ENCODE peak calls at places on chromosomes 1 and 21, in ten cellular contexts. V is tibial artery; I is type B pancreatic cell; L is stimulated activated CD4-positive, alpha-beta T cell treated with anti-CD3 and anti-CD28 coated beads, Interleukin-1b, Interleukin-23, amount 100 ng/mL, for 24 hours; O is NCI-H345; J is T-cell; U is cardiac fibroblast; P is T-helper 1 cell; Q is ACHN; H is progenitor cell of endocrine pancreas. F is an unnamed sample.

GRCh38 chr1:48869116-48869893 is 92.6 kb upstream of the BEND5 start:
- DNase-seq in V (no peak), O (no peak), P (no peak), J (no peak), Q (no peak), U (no peak), L (no peak), H (no peak), I (no peak), F (no peak)

GRCh38 chr21:31198575-31198974 is 145.5 kb downstream of the TIAM1 start:
- DNase-seq in U (peak; percentile 77), V (no peak), H (no peak), Q (peak; percentile 63), O (peak; percentile 66), P (no peak), I (no peak), J (no peak), L (no peak), F (peak; percentile 53)

GRCh38 chr1:223223091-223223995 is 80.3 kb upstream of the TLR5 start:
- DNase-seq in P (no peak), O (no peak), H (no peak), L (no peak), V (no peak), I (peak; percentile 65), Q (no peak), U (no peak), J (no peak), F (no peak)

GRCh38 chr1:201116091-201116490 is 3.9 kb upstream of the CACNA1S start:
- DNase-seq in J (no peak), L (no peak), I (no peak), O (no peak), Q (no peak), P (no peak), U (no peak), H (no peak), V (no peak), F (no peak)

GRCh38 chr1:84619383-84620093 is 45.3 kb upstream of the CTBS start:
- DNase-seq in J (no peak), Q (peak; percentile 20), I (no peak), P (peak; percentile 5), H (no peak), V (no peak), L (peak; percentile 55), O (peak; percentile 53), U (peak; percentile 89), F (peak; percentile 36)

GRCh38 chr1:1308756-1309524 is 543 bp downstream of the PUSL1 start:
- DNase-seq in P (no peak), V (peak; percentile 78), L (no peak), J (no peak), H (no peak), Q (no peak), O (no peak), I (no peak), U (no peak), F (no peak)

GRCh38 chr1:110119843-110120242 is 7.6 kb downstream of the UBL4B start:
- DNase-seq in P (no peak), V (no peak), J (no peak), O (peak; percentile 28), I (no peak), U (no peak), L (no peak), Q (no peak), H (no peak), F (peak; percentile 58)

GRCh38 chr1:4602536-4603316 is 51.7 kb upstream of the AJAP1 start:
- DNase-seq in H (no peak), L (no peak), V (peak; percentile 19), O (no peak), Q (no peak), U (no peak), P (no peak), J (no peak), I (no peak), F (no peak)

GRCh38 chr1:100009458-100009857 is 39.7 kb downstream of the SLC35A3 start:
- DNase-seq in P (no peak), U (peak; percentile 61), H (no peak), J (no peak), V (no peak), Q (peak; percentile 4), I (no peak), O (no peak), L (no peak), F (no peak)

GRCh38 chr1:39047374-39048229 is 21.5 kb downstream of the NDUFS5 start:
- DNase-seq in U (peak; percentile 96), J (no peak), L (no peak), V (peak; percentile 79), Q (peak; percentile 94), H (no peak), I (no peak), O (no peak), P (peak; percentile 14), F (no peak)

GRCh38 chr21:41874611-41875010 is 4.5 kb downstream of the PRDM15 start:
- DNase-seq in U (no peak), H (no peak), J (no peak), V (no peak), Q (no peak), I (no peak), L (no peak), P (no peak), O (no peak), F (no peak)

GRCh38 chr21:34886554-34887385 is 162.3 kb downstream of the RUNX1 start:
- DNase-seq in I (no peak), V (no peak), L (no peak), U (no peak), J (no peak), P (peak; percentile 33), O (no peak), H (no peak), Q (no peak), F (no peak)

GRCh38 chr1:100353073-100353801 is 931 bp downstream of the CDC14A start:
- DNase-seq in L (peak; percentile 10), O (peak; percentile 52), Q (peak; percentile 28), J (peak; percentile 13), P (peak; percentile 38), I (peak; percentile 68), V (peak; percentile 68), H (peak; percentile 24), U (no peak), F (no peak)

GRCh38 chr1:184691719-184692324 is 62.8 kb downstream of the EDEM3 start:
- DNase-seq in U (peak; percentile 70), J (no peak), O (peak; percentile 18), Q (peak; percentile 58), L (no peak), I (no peak), H (no peak), V (no peak), P (no peak), F (peak; percentile 18)

F was measured in COR-L47.